ENCODE peak calls at places on chromosomes 6 and 20, in seven cellular contexts. R is HCT116, J is neural crest cell, D is fibroblast of lung, E is progenitor cell of endocrine pancreas, K is dorsolateral prefrontal cortex, F is body of pancreas. T is an unnamed sample.

GRCh38 chr20:63572788-63573738 is 976 bp downstream of the HELZ2 start:
- DNase-seq in J (no peak), E (no peak), F (no peak), R (no peak), D (no peak), K (no peak), T (no peak)

GRCh38 chr6:161232001-161232400 is 41.9 kb downstream of the AGPAT4 start:
- DNase-seq in D (no peak), F (no peak), E (no peak), J (no peak), K (no peak), R (no peak), T (no peak)

GRCh38 chr20:51565741-51566140 is 23.2 kb upstream of the NFATC2 start:
- DNase-seq in R (no peak), J (no peak), D (no peak), F (no peak), K (no peak), E (no peak), T (no peak)

GRCh38 chr6:117481278-117481925 is 1.1 kb upstream of the DCBLD1 start:
- DNase-seq in K (no peak), E (no peak), D (no peak), F (no peak), R (no peak), J (no peak), T (no peak)

GRCh38 chr6:95203153-95203754 is 374.1 kb upstream of the MANEA start:
- DNase-seq in J (peak; percentile 36), K (no peak), R (peak; percentile 23), F (no peak), E (no peak), D (peak; percentile 65), T (peak; percentile 4)

GRCh38 chr20:1328680-1329330 is at the start of gene SDCBP2:
- DNase-seq in J (no peak), D (no peak), E (no peak), R (peak; percentile 23), F (peak; percentile 87), K (no peak), T (no peak)

GRCh38 chr6:16184554-16184953 is 53.8 kb upstream of the GMPR start:
- DNase-seq in K (no peak), D (no peak), F (no peak), J (no peak), R (no peak), E (no peak), T (no peak)

GRCh38 chr6:166763606-166764472 is 136.8 kb upstream of the RPS6KA2 start:
- DNase-seq in R (no peak), D (no peak), F (no peak), J (no peak), E (no peak), K (no peak), T (no peak)

GRCh38 chr20:15654208-15654649 is 919.0 kb downstream of the KIF16B start:
- DNase-seq in F (peak; percentile 42), R (peak; percentile 6), J (peak; percentile 20), E (no peak), K (no peak), D (peak; percentile 50), T (no peak)

GRCh38 chr20:59031326-59032022 is 661 bp downstream of the ATP5F1E start:
- DNase-seq in R (no peak), J (no peak), E (no peak), F (no peak), D (no peak), K (no peak), T (no peak)

GRCh38 chr6:41379314-41379713 is 43.9 kb downstream of the NCR2 start:
- DNase-seq in E (no peak), R (no peak), F (no peak), J (no peak), D (no peak), K (no peak), T (no peak)

GRCh38 chr20:10696650-10697049 is 22.9 kb upstream of the JAG1 start:
- DNase-seq in F (peak; percentile 52), E (no peak), R (no peak), J (peak; percentile 9), D (no peak), K (no peak), T (no peak)

DNA sequence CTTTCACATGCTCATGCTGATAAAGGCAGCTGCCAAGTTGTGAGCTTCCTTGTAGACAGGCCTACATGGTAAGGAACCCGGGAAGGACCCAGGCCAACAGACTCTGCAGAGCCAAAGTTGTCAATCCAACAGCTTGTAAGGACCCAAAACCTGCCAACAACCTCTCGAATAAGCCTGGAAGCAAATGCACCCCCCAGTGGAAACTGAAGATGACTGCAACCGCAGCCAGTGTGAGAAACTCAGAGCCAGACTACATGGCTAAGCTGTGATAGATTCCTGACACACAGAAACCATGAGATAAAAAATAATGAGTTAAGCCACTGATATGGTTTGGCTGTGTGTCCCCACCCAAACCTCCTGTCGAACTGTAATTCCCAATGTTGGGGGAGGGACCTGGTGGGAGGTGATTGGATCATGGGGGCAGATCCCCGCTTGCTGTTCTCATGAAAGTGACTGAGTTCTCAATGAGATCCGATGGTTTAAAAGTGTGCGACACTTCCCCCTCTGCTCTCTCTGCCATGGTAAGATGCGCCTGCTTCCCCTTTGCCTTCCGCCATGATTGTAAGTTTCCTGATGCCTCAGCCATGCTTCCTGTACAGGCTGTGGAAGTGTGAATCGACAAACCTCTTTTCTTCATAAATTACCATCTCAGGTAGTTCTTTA is 18.8 kb upstream of the CLPSL2 start:
- DNase-seq in E (no peak), F (no peak), J (peak; percentile 33), R (peak; percentile 71), D (peak; percentile 46), K (no peak), T (no peak)
- TF ChIP-seq CTCF in E (peak; percentile 48), F (no peak), J (peak; percentile 52), R (peak; percentile 79), D (peak; percentile 54), K (no peak), T (peak; percentile 42)

GRCh38 chr6:64505312-64505711 is 869.7 kb downstream of the PHF3 start:
- DNase-seq in F (no peak), E (no peak), R (no peak), J (peak; percentile 24), D (peak; percentile 8), K (no peak), T (no peak)
- TF ChIP-seq CTCF in F (peak; percentile 15), E (peak; percentile 67), R (peak; percentile 45), J (peak; percentile 64), D (peak; percentile 47), K (no peak), T (peak; percentile 48)

GRCh38 chr6:34194770-34195169 is 41.9 kb upstream of the HMGA1 start:
- DNase-seq in K (no peak), R (no peak), D (no peak), E (no peak), F (no peak), J (no peak), T (no peak)
- TF ChIP-seq CTCF in K (no peak), R (peak; percentile 16), D (peak; percentile 25), E (no peak), F (no peak), J (no peak), T (peak; percentile 25)

GRCh38 chr6:106667022-106667402 is 37.6 kb downstream of the QRSL1 start:
- DNase-seq in K (no peak), E (no peak), D (no peak), F (no peak), R (no peak), J (no peak), T (no peak)
- TF ChIP-seq CTCF in K (no peak), E (no peak), D (no peak), F (no peak), R (no peak), J (no peak), T (no peak)

DNA sequence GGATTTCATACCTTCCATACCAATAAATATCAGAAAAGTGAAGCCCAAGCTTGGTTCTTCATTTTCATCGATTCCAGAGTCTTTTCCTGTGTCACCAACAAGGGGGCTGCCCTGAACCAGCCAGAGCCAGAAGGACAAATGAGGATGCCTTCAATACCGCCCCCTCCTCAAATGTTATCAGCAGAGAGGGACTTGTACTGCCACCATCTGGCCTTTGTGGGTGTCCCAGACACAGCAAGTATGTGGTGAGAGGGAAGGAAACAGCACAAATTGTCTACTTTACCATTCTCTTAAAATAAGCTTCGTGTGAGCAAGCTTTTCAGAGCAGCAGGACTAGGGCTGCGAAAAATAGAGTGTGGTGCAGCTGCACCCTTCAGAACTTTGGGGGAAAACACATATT is 165.3 kb downstream of the SOBP start:
- DNase-seq in J (no peak), E (no peak), F (no peak), K (no peak), D (no peak), R (no peak), T (no peak)
- TF ChIP-seq CTCF in J (peak; percentile 60), E (peak; percentile 49), F (no peak), K (peak; percentile 39), D (peak; percentile 34), R (peak; percentile 59), T (peak; percentile 13)

GRCh38 chr6:136654086-136654485 is 103.9 kb upstream of the MAP7 start:
- DNase-seq in R (no peak), K (no peak), F (no peak), J (no peak), E (no peak), D (no peak), T (no peak)
- TF ChIP-seq CTCF in R (peak; percentile 21), K (no peak), F (no peak), J (peak; percentile 45), E (peak; percentile 32), D (peak; percentile 24), T (peak; percentile 16)

GRCh38 chr20:7272512-7272911 is 505.0 kb downstream of the BMP2 start:
- DNase-seq in E (no peak), K (no peak), D (no peak), R (no peak), J (no peak), F (no peak), T (no peak)
- TF ChIP-seq CTCF in E (peak; percentile 22), K (peak; percentile 26), D (peak; percentile 21), R (no peak), J (peak; percentile 41), F (no peak), T (no peak)

T was measured in AG04450.